ENCODE peak calls at places on chromosomes 4 and X, in nine cellular contexts. E, Q, P, G, B, D, F, S and M are unnamed samples.

GRCh38 chrX:17738002-17738713 is 865 bp downstream of the SCML1 start:
- DNase-seq in E (peak), Q (no peak), P (peak), G (peak), B (no peak), D (peak), F (peak), S (peak), M (peak)

GRCh38 chr4:38313999-38314561 is 349.9 kb upstream of the KLF3 start:
- DNase-seq in E (peak), Q (no peak), P (no peak), G (no peak), B (no peak), D (no peak), F (peak), S (peak), M (peak)

GRCh38 chr4:154569028-154569427 is 6.2 kb downstream of the FGB start:
- DNase-seq in E (peak), Q (no peak), P (no peak), G (no peak), B (no peak), D (no peak), F (no peak), S (no peak), M (no peak)

GRCh38 chr4:25532579-25532978 is 123.1 kb upstream of the SLC34A2 start:
- DNase-seq in E (peak), Q (no peak), P (no peak), G (no peak), B (no peak), D (no peak), F (no peak), S (no peak), M (no peak)

GRCh38 chr4:89539797-89540711 is 232.5 kb upstream of the GPRIN3 start:
- DNase-seq in E (no peak), Q (no peak), P (no peak), G (no peak), B (no peak), D (no peak), F (peak), S (peak), M (no peak)

GRCh38 chr4:153131478-153132069 is 72.7 kb upstream of the TRIM2 start:
- DNase-seq in E (no peak), Q (no peak), P (no peak), G (no peak), B (no peak), D (no peak), F (no peak), S (no peak), M (peak)

GRCh38 chr4:183388777-183389176 is 55.7 kb upstream of the CDKN2AIP start:
- DNase-seq in E (no peak), Q (no peak), P (no peak), G (no peak), B (no peak), D (no peak), F (no peak), S (no peak), M (no peak)

GRCh38 chr4:3069661-3070199 is 4.6 kb downstream of the HTT-AS start:
- DNase-seq in E (no peak), Q (no peak), P (no peak), G (no peak), B (no peak), D (no peak), F (no peak), S (no peak), M (no peak)

GRCh38 chr4:168480991-168481588 is 798 bp upstream of the DDX60L start:
- DNase-seq in E (peak), Q (no peak), P (peak), G (no peak), B (no peak), D (no peak), F (peak), S (peak), M (peak)

GRCh38 chr4:111020961-111021360 is 398.1 kb upstream of the PITX2 start:
- DNase-seq in E (no peak), Q (no peak), P (no peak), G (no peak), B (no peak), D (no peak), F (no peak), S (no peak), M (no peak)

GRCh38 chr4:168574581-168575295 is 77.9 kb downstream of the PALLD start:
- DNase-seq in E (peak), Q (no peak), P (no peak), G (no peak), B (no peak), D (no peak), F (peak), S (no peak), M (no peak)

GRCh38 chrX:97060019-97060418 is 176.3 kb downstream of the RPA4 start:
- DNase-seq in E (no peak), Q (no peak), P (no peak), G (no peak), B (no peak), D (no peak), F (no peak), S (no peak), M (no peak)

GRCh38 chrX:107710617-107711391 is 64.8 kb downstream of the TSC22D3 start:
- DNase-seq in E (peak), Q (peak), P (peak), G (no peak), B (peak), D (peak), F (peak), S (peak), M (peak)

GRCh38 chr4:80767944-80768343 is 262.6 kb upstream of the BMP3 start:
- DNase-seq in E (peak), Q (no peak), P (no peak), G (no peak), B (no peak), D (no peak), F (no peak), S (peak), M (no peak)

GRCh38 chrX:79095441-79096338 is 48.8 kb upstream of the GPR174 start:
- DNase-seq in E (no peak), Q (no peak), P (no peak), G (no peak), B (no peak), D (no peak), F (no peak), S (no peak), M (no peak)

GRCh38 chrX:138875472-138875871 is 164.0 kb upstream of the FGF13 start:
- DNase-seq in E (no peak), Q (no peak), P (no peak), G (no peak), B (no peak), D (no peak), F (no peak), S (no peak), M (no peak)

GRCh38 chr4:77699731-77700210 is 94.2 kb downstream of the CXCL13 start:
- DNase-seq in E (peak), Q (no peak), P (no peak), G (no peak), B (no peak), D (no peak), F (peak), S (peak), M (peak)
- TF ChIP-seq CTCF in E (peak), Q (no peak), P (no peak), G (no peak), B (no peak), D (no peak), F (peak), S (peak), M (peak)

GRCh38 chrX:150299579-150299978 is 63.5 kb upstream of the MAMLD1 start:
- DNase-seq in E (no peak), Q (no peak), P (no peak), G (no peak), B (peak), D (no peak), F (no peak), S (no peak), M (no peak)
- H3K4me3 ChIP-seq in E (no peak), Q (no peak), P (no peak), G (no peak), B (no peak), D (no peak), F (no peak), S (no peak), M (no peak)

GRCh38 chr4:112979881-112980421 is 69.5 kb upstream of the ANK2 start:
- DNase-seq in E (no peak), Q (no peak), P (no peak), G (no peak), B (no peak), D (peak), F (no peak), S (no peak), M (no peak)

GRCh38 chr4:112978691-112979472 is 70.6 kb upstream of the ANK2 start:
- DNase-seq in E (peak), Q (no peak), P (no peak), G (no peak), B (no peak), D (no peak), F (peak), S (no peak), M (peak)

GRCh38 chr4:112982677-112983076 is 66.8 kb upstream of the ANK2 start:
- DNase-seq in E (no peak), Q (no peak), P (no peak), G (no peak), B (no peak), D (no peak), F (no peak), S (peak), M (peak)
- TF ChIP-seq CTCF in E (no peak), Q (no peak), P (no peak), G (no peak), B (no peak), D (no peak), F (no peak), S (peak), M (no peak)

GRCh38 chrX:13005671-13006473 is 31.0 kb downstream of the TMSB4X start:
- DNase-seq in E (no peak), Q (no peak), P (no peak), G (no peak), B (no peak), D (no peak), F (peak), S (no peak), M (peak)
- H3K4me3 ChIP-seq in E (no peak), Q (no peak), P (no peak), G (no peak), B (no peak), D (no peak), F (no peak), S (no peak), M (no peak)

GRCh38 chrX:131067846-131068745 is 9.9 kb downstream of the ARHGAP36 start:
- DNase-seq in E (no peak), Q (no peak), P (no peak), G (no peak), B (no peak), D (no peak), F (no peak), S (no peak), M (no peak)

GRCh38 chrX:131066237-131066636 is 8.1 kb downstream of the ARHGAP36 start:
- DNase-seq in E (no peak), Q (no peak), P (no peak), G (no peak), B (no peak), D (no peak), F (no peak), S (no peak), M (no peak)

GRCh38 chrX:131067216-131067615 is 9.1 kb downstream of the ARHGAP36 start:
- DNase-seq in E (no peak), Q (no peak), P (no peak), G (no peak), B (no peak), D (no peak), F (no peak), S (no peak), M (no peak)

GRCh38 chrX:131072871-131073571 is 14.9 kb downstream of the ARHGAP36 start:
- DNase-seq in E (no peak), Q (no peak), P (no peak), G (no peak), B (no peak), D (no peak), F (no peak), S (no peak), M (no peak)

DNA sequence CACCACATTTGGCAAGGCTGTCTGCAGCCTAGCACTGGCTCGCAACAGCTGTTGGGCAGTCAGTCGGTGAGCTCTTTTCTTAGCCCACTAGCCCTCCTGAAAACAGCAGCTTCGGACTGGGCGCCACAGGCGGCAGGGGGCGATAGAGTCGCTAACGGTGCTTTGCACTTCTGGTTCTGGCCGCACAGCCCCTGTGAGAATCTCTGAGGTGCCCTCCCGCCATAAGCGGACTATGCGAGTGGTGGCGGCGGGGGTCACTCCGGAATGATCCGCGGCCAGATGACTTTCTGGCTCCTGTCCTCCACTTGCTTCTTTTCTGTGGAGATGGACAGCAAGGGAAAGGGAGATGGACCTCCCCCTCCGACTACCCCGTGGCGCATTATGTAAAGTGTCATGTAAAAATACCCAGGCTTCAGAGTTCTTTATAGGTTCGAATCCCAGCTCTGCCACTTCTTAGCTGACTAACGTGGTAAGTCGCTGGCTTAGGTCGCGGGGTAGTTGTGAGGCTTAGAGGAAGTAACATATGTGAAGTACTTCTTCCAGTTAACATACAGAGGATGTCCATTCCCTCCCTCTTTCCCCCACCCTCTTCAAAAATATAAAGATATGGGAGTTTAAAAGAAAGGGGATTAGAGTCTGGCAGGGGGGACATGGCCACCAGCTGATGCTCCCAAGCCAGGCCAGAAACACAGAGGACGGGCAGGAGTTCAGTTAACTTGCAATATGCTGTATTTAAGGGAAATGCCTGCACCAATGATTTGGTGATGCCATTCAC is 11.0 kb downstream of the ARHGAP36 start:
- DNase-seq in E (peak), Q (no peak), P (no peak), G (no peak), B (no peak), D (no peak), F (peak), S (peak), M (peak)
- TF ChIP-seq CTCF in E (peak), Q (no peak), P (no peak), G (peak), B (no peak), D (peak), F (peak), S (peak), M (peak)

DNA sequence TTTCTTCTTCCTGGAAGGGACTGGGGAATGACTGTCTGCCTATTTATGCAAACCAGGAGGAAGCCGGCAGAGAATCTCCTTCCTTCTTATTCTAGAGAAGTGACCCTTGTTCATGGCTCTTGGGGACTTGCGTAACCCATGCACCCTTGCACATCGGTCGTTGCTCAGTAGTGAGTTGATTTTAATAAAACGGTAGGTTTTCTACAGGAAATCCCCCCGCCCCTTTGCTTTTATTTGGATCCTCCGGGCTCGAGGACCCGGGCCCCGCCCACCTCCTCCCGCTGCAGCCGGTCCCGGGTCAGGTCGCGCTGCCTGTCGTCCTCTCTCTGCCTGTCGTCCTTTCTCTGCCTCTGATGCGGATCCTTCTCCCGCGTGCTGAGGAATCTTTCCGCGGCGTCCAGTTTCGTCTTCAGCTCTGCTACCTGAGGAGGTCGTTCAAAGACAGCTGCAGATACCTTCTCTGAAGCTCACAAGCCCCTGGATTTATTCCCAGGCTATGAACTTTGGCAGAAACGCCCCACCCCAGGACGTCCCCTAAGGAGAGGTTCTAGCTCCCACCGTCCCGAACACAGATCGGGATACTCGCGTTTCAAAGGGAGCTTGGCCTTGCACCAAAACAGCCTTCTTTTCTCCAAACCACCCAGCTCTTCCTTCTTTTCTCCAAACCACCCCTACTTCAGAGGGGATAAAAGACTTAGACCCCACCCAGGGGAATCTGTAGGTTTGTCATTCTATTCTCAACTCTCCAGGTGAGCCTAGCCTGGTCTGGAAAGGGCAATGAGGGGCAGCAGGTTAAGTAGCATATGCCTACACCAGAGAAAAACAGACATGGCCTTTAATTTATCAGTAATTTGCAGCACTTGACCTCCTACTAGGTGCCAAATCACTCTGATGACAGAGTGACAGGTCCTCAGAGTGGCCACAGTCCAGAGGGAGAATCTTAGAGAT is 7.0 kb downstream of the TNIP3 start:
- DNase-seq in E (peak), Q (no peak), P (no peak), G (peak), B (no peak), D (peak), F (peak), S (no peak), M (peak)
- H3K4me3 ChIP-seq in E (peak), Q (peak), P (peak), G (peak), B (peak), D (peak), F (peak), S (peak), M (peak)